ENCODE peak calls at places on chromosomes 3 and 15, in ten cellular contexts. E is stimulated activated naive CD4-positive, alpha-beta T cell; D is aorta; N is natural killer cell; T is GM04504; A is amygdala; B is foreskin fibroblast; R is EH; I is EL; J is epithelial cell of esophagus. M is an unnamed sample.

GRCh38 chr15:84023636-84024035 is 211.9 kb upstream of the GOLGA6L4 start:
- DNase-seq in E (no peak), D (no peak), N (no peak), T (no peak), A (no peak), B (peak), R (peak), I (peak), J (peak), M (peak)

GRCh38 chr15:66578286-66578875 is 12.6 kb upstream of the LCTL start:
- DNase-seq in E (no peak), D (peak), N (no peak), T (no peak), A (no peak), B (peak), R (peak), I (peak), J (peak), M (peak)

GRCh38 chr15:70722266-70723123 is 40.9 kb downstream of the UACA start:
- DNase-seq in E (no peak), D (no peak), N (no peak), T (no peak), A (no peak), B (peak), R (peak), I (peak), J (peak), M (no peak)

GRCh38 chr3:142962520-142963265 is 781 bp downstream of the PAQR9 start:
- DNase-seq in E (no peak), D (peak), N (no peak), T (no peak), A (no peak), B (peak), R (no peak), I (no peak), J (no peak), M (no peak)

GRCh38 chr3:138065939-138066338 is 49.5 kb downstream of the DZIP1L start:
- DNase-seq in E (no peak), D (no peak), N (no peak), T (no peak), A (no peak), B (no peak), R (no peak), I (no peak), J (no peak), M (no peak)

GRCh38 chr3:156818890-156819289 is 7.3 kb upstream of the LEKR1 start:
- DNase-seq in E (no peak), D (no peak), N (no peak), T (peak), A (no peak), B (peak), R (peak), I (peak), J (peak), M (peak)

GRCh38 chr15:101481381-101481705 is 8.2 kb downstream of the PCSK6 start:
- DNase-seq in E (no peak), D (no peak), N (no peak), T (no peak), A (no peak), B (no peak), R (no peak), I (no peak), J (no peak), M (no peak)

GRCh38 chr15:74291101-74292071 is 55.3 kb downstream of the CCDC33 start:
- DNase-seq in E (peak), D (peak), N (peak), T (peak), A (peak), B (peak), R (peak), I (peak), J (peak), M (no peak)

GRCh38 chr15:58212909-58213526 is 74.8 kb downstream of the AQP9 start:
- DNase-seq in E (no peak), D (no peak), N (no peak), T (no peak), A (no peak), B (peak), R (peak), I (peak), J (peak), M (peak)

GRCh38 chr3:136414476-136414875 is 164.3 kb downstream of the PCCB start:
- DNase-seq in E (no peak), D (no peak), N (no peak), T (no peak), A (no peak), B (no peak), R (peak), I (no peak), J (no peak), M (no peak)

GRCh38 chr3:134028486-134029255 is 1.1 kb downstream of the SLCO2A1 start:
- DNase-seq in E (no peak), D (no peak), N (no peak), T (no peak), A (no peak), B (no peak), R (no peak), I (no peak), J (no peak), M (no peak)

GRCh38 chr3:191238321-191238817 is 39.3 kb downstream of the OSTN start:
- DNase-seq in E (no peak), D (no peak), N (no peak), T (no peak), A (no peak), B (peak), R (peak), I (peak), J (peak), M (peak)

GRCh38 chr3:126926684-126927404 is 56.1 kb upstream of the PLXNA1 start:
- DNase-seq in E (no peak), D (peak), N (no peak), T (peak), A (no peak), B (peak), R (peak), I (peak), J (peak), M (no peak)

GRCh38 chr3:21544076-21544462 is 206.9 kb downstream of the ZNF385D start:
- DNase-seq in E (no peak), D (no peak), N (no peak), T (no peak), A (no peak), B (peak), R (peak), I (peak), J (no peak), M (no peak)

GRCh38 chr15:69265347-69265955 is 33.3 kb upstream of the PAQR5 start:
- DNase-seq in E (no peak), D (no peak), N (no peak), T (no peak), A (no peak), B (peak), R (peak), I (peak), J (peak), M (no peak)

GRCh38 chr15:77538011-77538410 is 94.7 kb downstream of the LINGO1 start:
- DNase-seq in E (no peak), D (no peak), N (no peak), T (no peak), A (no peak), B (no peak), R (no peak), I (no peak), J (no peak), M (no peak)

GRCh38 chr3:117788086-117788485 is 1078.5 kb downstream of the TUSC7 start:
- DNase-seq in E (no peak), D (peak), N (no peak), T (peak), A (no peak), B (peak), R (peak), I (peak), J (no peak), M (no peak)

GRCh38 chr3:124275421-124275820 is 283.5 kb upstream of the ROPN1 start:
- DNase-seq in E (no peak), D (peak), N (no peak), T (no peak), A (no peak), B (no peak), R (no peak), I (no peak), J (no peak), M (no peak)

GRCh38 chr3:146803746-146804145 is 198.6 kb upstream of the PLSCR5 start:
- DNase-seq in E (no peak), D (no peak), N (no peak), T (peak), A (no peak), B (peak), R (peak), I (peak), J (no peak), M (no peak)

GRCh38 chr15:32974691-32975090 is 219.8 kb downstream of the FMN1 start:
- DNase-seq in E (no peak), D (no peak), N (no peak), T (no peak), A (no peak), B (peak), R (peak), I (peak), J (peak), M (no peak)

GRCh38 chr15:101171954-101172353 is 79.9 kb downstream of the CHSY1 start:
- DNase-seq in E (no peak), D (no peak), N (no peak), T (no peak), A (no peak), B (no peak), R (no peak), I (no peak), J (no peak), M (no peak)

GRCh38 chr3:197151562-197151961 is 121.9 kb upstream of the MELTF start:
- DNase-seq in E (no peak), D (no peak), N (no peak), T (peak), A (no peak), B (peak), R (peak), I (peak), J (peak), M (peak)

GRCh38 chr3:194330579-194330978 is 20.5 kb downstream of the CPN2 start:
- DNase-seq in E (no peak), D (peak), N (no peak), T (no peak), A (no peak), B (peak), R (peak), I (peak), J (peak), M (peak)

GRCh38 chr3:133871368-133872090 is 24.2 kb downstream of the RAB6B start:
- DNase-seq in E (no peak), D (peak), N (no peak), T (no peak), A (no peak), B (no peak), R (no peak), I (no peak), J (no peak), M (no peak)

GRCh38 chr3:193124861-193125260 is 116.2 kb upstream of the PLAAT1 start:
- DNase-seq in E (no peak), D (no peak), N (no peak), T (no peak), A (peak), B (peak), R (no peak), I (no peak), J (no peak), M (no peak)

GRCh38 chr3:99637041-99637380 is 1.4 kb upstream of the COL8A1 start:
- DNase-seq in E (no peak), D (no peak), N (no peak), T (no peak), A (no peak), B (peak), R (no peak), I (no peak), J (peak), M (no peak)

GRCh38 chr15:58039260-58040035 is 26.1 kb downstream of the ALDH1A2 start:
- DNase-seq in E (no peak), D (no peak), N (no peak), T (no peak), A (no peak), B (no peak), R (no peak), I (no peak), J (peak), M (no peak)

GRCh38 chr3:12952322-12953200 is 111.2 kb upstream of the RPL32 start:
- DNase-seq in E (no peak), D (no peak), N (no peak), T (no peak), A (no peak), B (no peak), R (no peak), I (no peak), J (no peak), M (no peak)

GRCh38 chr3:187027531-187027936 is 97.2 kb downstream of the ST6GAL1 start:
- DNase-seq in E (peak), D (no peak), N (no peak), T (no peak), A (no peak), B (no peak), R (no peak), I (no peak), J (no peak), M (no peak)

M was measured in foreskin keratinocyte.